ENCODE peak calls at places on chromosome 6, in seven cellular contexts. One of them, this sample, is unnamed.

GRCh38 chr6:140437619-140438345 is 1063.3 kb upstream of the CITED2 start:
- DNase-seq in iPS DF 19.7: no peak
- DNase-seq in HuH-7.5: no peak
- DNase-seq in body of pancreas: no peak
- DNase-seq in GM18507: no peak
- DNase-seq in MM.1S: no peak
- DNase-seq in activated effector memory CD4-positive, alpha-beta T cell treated with anti-CD3 and anti-CD28 coated beads, Interleukin-2, amount 50 U/mL, for 16 hours: no peak
- DNase-seq in this sample: no peak

GRCh38 chr6:116314878-116315277 is 35.1 kb upstream of the TSPYL1 start:
- DNase-seq in MM.1S: no peak
- DNase-seq in iPS DF 19.7: no peak
- DNase-seq in activated effector memory CD4-positive, alpha-beta T cell treated with anti-CD3 and anti-CD28 coated beads, Interleukin-2, amount 50 U/mL, for 16 hours: no peak
- DNase-seq in GM18507: no peak
- DNase-seq in HuH-7.5: no peak
- DNase-seq in body of pancreas: no peak
- DNase-seq in this sample: no peak

GRCh38 chr6:43972915-43973304 is 154.3 kb downstream of the MRPL14 start:
- DNase-seq in GM18507: no peak
- DNase-seq in iPS DF 19.7: no peak
- DNase-seq in activated effector memory CD4-positive, alpha-beta T cell treated with anti-CD3 and anti-CD28 coated beads, Interleukin-2, amount 50 U/mL, for 16 hours: peak; percentile 22
- DNase-seq in body of pancreas: peak; percentile 90
- DNase-seq in MM.1S: no peak
- DNase-seq in HuH-7.5: no peak
- DNase-seq in this sample: peak; percentile 86

GRCh38 chr6:140897349-140897748 is 1235.4 kb upstream of the GJE1 start:
- DNase-seq in MM.1S: no peak
- DNase-seq in iPS DF 19.7: no peak
- DNase-seq in body of pancreas: no peak
- DNase-seq in activated effector memory CD4-positive, alpha-beta T cell treated with anti-CD3 and anti-CD28 coated beads, Interleukin-2, amount 50 U/mL, for 16 hours: no peak
- DNase-seq in HuH-7.5: no peak
- DNase-seq in GM18507: no peak
- DNase-seq in this sample: no peak

GRCh38 chr6:102749210-102749971 is 1355.9 kb downstream of the GRIK2 start:
- DNase-seq in HuH-7.5: no peak
- DNase-seq in activated effector memory CD4-positive, alpha-beta T cell treated with anti-CD3 and anti-CD28 coated beads, Interleukin-2, amount 50 U/mL, for 16 hours: no peak
- DNase-seq in iPS DF 19.7: no peak
- DNase-seq in MM.1S: no peak
- DNase-seq in GM18507: no peak
- DNase-seq in body of pancreas: no peak
- DNase-seq in this sample: no peak

GRCh38 chr6:13924146-13924948 is 405 bp upstream of the RNF182 start:
- DNase-seq in body of pancreas: peak; percentile 22
- DNase-seq in iPS DF 19.7: no peak
- DNase-seq in GM18507: no peak
- DNase-seq in activated effector memory CD4-positive, alpha-beta T cell treated with anti-CD3 and anti-CD28 coated beads, Interleukin-2, amount 50 U/mL, for 16 hours: no peak
- DNase-seq in HuH-7.5: peak; percentile 18
- DNase-seq in MM.1S: peak; percentile 41
- DNase-seq in this sample: peak; percentile 15

GRCh38 chr6:107458687-107459282 is 579 bp downstream of the PDSS2 start:
- DNase-seq in MM.1S: peak; percentile 44
- DNase-seq in GM18507: peak; percentile 8
- DNase-seq in iPS DF 19.7: no peak
- DNase-seq in body of pancreas: peak; percentile 32
- DNase-seq in activated effector memory CD4-positive, alpha-beta T cell treated with anti-CD3 and anti-CD28 coated beads, Interleukin-2, amount 50 U/mL, for 16 hours: peak; percentile 73
- DNase-seq in HuH-7.5: peak; percentile 22
- DNase-seq in this sample: peak; percentile 10

GRCh38 chr6:56659721-56660373 is 17.2 kb upstream of the DST start:
- DNase-seq in iPS DF 19.7: no peak
- DNase-seq in HuH-7.5: no peak
- DNase-seq in body of pancreas: no peak
- DNase-seq in MM.1S: peak; percentile 71
- DNase-seq in GM18507: no peak
- DNase-seq in activated effector memory CD4-positive, alpha-beta T cell treated with anti-CD3 and anti-CD28 coated beads, Interleukin-2, amount 50 U/mL, for 16 hours: no peak
- DNase-seq in this sample: no peak

GRCh38 chr6:27472182-27472616 is 706 bp downstream of the ZNF184 start:
- DNase-seq in GM18507: no peak
- DNase-seq in iPS DF 19.7: no peak
- DNase-seq in body of pancreas: no peak
- DNase-seq in MM.1S: peak; percentile 68
- DNase-seq in activated effector memory CD4-positive, alpha-beta T cell treated with anti-CD3 and anti-CD28 coated beads, Interleukin-2, amount 50 U/mL, for 16 hours: peak; percentile 81
- DNase-seq in HuH-7.5: peak; percentile 8
- DNase-seq in this sample: peak; percentile 56

GRCh38 chr6:167470836-167471547 is 146.1 kb downstream of the TTLL2 start:
- DNase-seq in HuH-7.5: no peak
- DNase-seq in MM.1S: no peak
- DNase-seq in body of pancreas: no peak
- DNase-seq in GM18507: no peak
- DNase-seq in activated effector memory CD4-positive, alpha-beta T cell treated with anti-CD3 and anti-CD28 coated beads, Interleukin-2, amount 50 U/mL, for 16 hours: peak; percentile 48
- DNase-seq in iPS DF 19.7: no peak
- DNase-seq in this sample: no peak

GRCh38 chr6:5998741-5999687 is 7.7 kb downstream of the NRN1 start:
- DNase-seq in activated effector memory CD4-positive, alpha-beta T cell treated with anti-CD3 and anti-CD28 coated beads, Interleukin-2, amount 50 U/mL, for 16 hours: no peak
- DNase-seq in iPS DF 19.7: no peak
- DNase-seq in HuH-7.5: no peak
- DNase-seq in MM.1S: no peak
- DNase-seq in GM18507: no peak
- DNase-seq in body of pancreas: peak; percentile 13
- DNase-seq in this sample: no peak